ENCODE peak calls at places on chromosomes 7 and 10, in six cellular contexts. M is A549, W is K562, P is endothelial cell of umbilical vein, A is HepG2, K is GM12878. J is an unnamed sample.

GRCh38 chr7:98955992-98956391 is 77.7 kb downstream of the TRRAP start:
- DNase-seq in M (no peak), W (no peak), P (no peak), A (no peak), K (no peak), J (no peak)

GRCh38 chr7:129845972-129846327 is 106.8 kb downstream of the UBE2H start:
- DNase-seq in M (peak), W (no peak), P (peak), A (no peak), K (no peak), J (peak)

GRCh38 chr10:114748270-114748669 is 73.3 kb upstream of the FHIP2A start:
- DNase-seq in M (no peak), W (no peak), P (peak), A (no peak), K (no peak), J (no peak)

GRCh38 chr7:118259115-118259514 is 34.6 kb downstream of the ANKRD7 start:
- DNase-seq in M (no peak), W (no peak), P (peak), A (no peak), K (no peak), J (peak)

GRCh38 chr7:127598318-127598717 is 4.8 kb downstream of the FSCN3 start:
- DNase-seq in M (peak), W (peak), P (no peak), A (peak), K (no peak), J (peak)

GRCh38 chr10:112815238-112816032 is 134.6 kb upstream of the TCF7L2 start:
- DNase-seq in M (peak), W (no peak), P (peak), A (peak), K (no peak), J (peak)

GRCh38 chr10:68599754-68600040 is 39.6 kb downstream of the TET1 start:
- DNase-seq in M (no peak), W (no peak), P (no peak), A (no peak), K (no peak), J (no peak)

GRCh38 chr7:56287429-56288138 is 171.4 kb upstream of the NUPR2 start:
- DNase-seq in M (no peak), W (no peak), P (no peak), A (no peak), K (no peak), J (no peak)

GRCh38 chr10:129707406-129708388 is 240.7 kb downstream of the MGMT start:
- DNase-seq in M (no peak), W (no peak), P (peak), A (no peak), K (no peak), J (no peak)

GRCh38 chr7:17601921-17602320 is 303.5 kb downstream of the AHR start:
- DNase-seq in M (no peak), W (no peak), P (no peak), A (no peak), K (no peak), J (no peak)

GRCh38 chr7:90474284-90475210 is 5.1 kb downstream of the PTTG1IP2 start:
- DNase-seq in M (no peak), W (no peak), P (peak), A (no peak), K (no peak), J (no peak)

GRCh38 chr7:74217455-74218342 is 7.9 kb downstream of the LAT2 start:
- DNase-seq in M (no peak), W (no peak), P (no peak), A (no peak), K (peak), J (peak)

GRCh38 chr10:113666682-113667252 is 2.9 kb upstream of the NRAP start:
- DNase-seq in M (no peak), W (no peak), P (no peak), A (no peak), K (no peak), J (peak)

GRCh38 chr7:127809285-127809702 is 157.3 kb downstream of the SND1 start:
- DNase-seq in M (no peak), W (no peak), P (no peak), A (no peak), K (no peak), J (peak)

GRCh38 chr10:77478248-77478963 is 159.2 kb downstream of the KCNMA1 start:
- DNase-seq in M (no peak), W (no peak), P (no peak), A (no peak), K (no peak), J (no peak)

GRCh38 chr7:91287685-91288084 is 23.5 kb downstream of the FZD1 start:
- DNase-seq in M (no peak), W (no peak), P (peak), A (no peak), K (no peak), J (no peak)

GRCh38 chr7:100914879-100915442 is 19.3 kb upstream of the ACHE start:
- DNase-seq in M (peak), W (no peak), P (no peak), A (no peak), K (no peak), J (no peak)

GRCh38 chr10:113169853-113170455 is 219.9 kb downstream of the TCF7L2 start:
- DNase-seq in M (no peak), W (no peak), P (no peak), A (no peak), K (peak), J (no peak)

GRCh38 chr7:131489196-131489595 is 67.2 kb downstream of the PODXL start:
- DNase-seq in M (no peak), W (no peak), P (no peak), A (no peak), K (no peak), J (no peak)

GRCh38 chr7:70542750-70543376 is 589.1 kb upstream of the GALNT17 start:
- DNase-seq in M (no peak), W (no peak), P (no peak), A (no peak), K (no peak), J (no peak)

GRCh38 chr7:23100697-23101096 is 4.9 kb upstream of the KLHL7 start:
- DNase-seq in M (no peak), W (peak), P (no peak), A (peak), K (no peak), J (peak)

GRCh38 chr7:128091106-128091505 is 59.9 kb upstream of the LRRC4 start:
- DNase-seq in M (no peak), W (no peak), P (no peak), A (no peak), K (no peak), J (no peak)

GRCh38 chr7:3120513-3120912 is 76.8 kb upstream of the CARD11 start:
- DNase-seq in M (no peak), W (peak), P (no peak), A (no peak), K (no peak), J (no peak)
- TF ChIP-seq MYC in M (no peak), W (no peak), P (no peak), A (no peak), K (no peak), J (no peak)

DNA sequence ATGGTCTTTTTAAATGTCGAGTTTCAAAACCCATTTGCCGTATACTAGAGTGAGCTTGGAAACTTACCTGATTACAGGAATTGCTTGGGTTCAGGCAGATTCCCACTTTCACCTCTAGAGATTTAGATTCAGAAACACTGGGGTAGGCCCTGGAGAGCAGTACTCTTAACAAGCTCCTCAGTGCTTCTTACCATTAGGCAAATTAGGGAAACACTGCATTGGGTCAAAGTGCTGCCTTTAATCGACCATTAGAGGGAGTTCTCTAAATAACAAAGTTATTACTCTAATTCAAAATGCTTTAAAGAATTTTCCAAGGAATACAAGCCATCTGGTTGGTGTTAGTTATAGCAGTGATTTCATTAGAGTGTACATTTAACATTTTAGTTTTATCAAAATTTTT is 324.6 kb downstream of the GFRA1 start:
- DNase-seq in M (peak), W (no peak), P (no peak), A (no peak), K (no peak), J (peak)
- TF ChIP-seq CTCF in M (no peak), W (no peak), P (peak), A (no peak), K (no peak), J (no peak)

GRCh38 chr7:50739744-50740455 is 42.8 kb downstream of the GRB10 start:
- DNase-seq in M (no peak), W (no peak), P (peak), A (no peak), K (no peak), J (no peak)
- TF ChIP-seq MAX in M (no peak), W (no peak), P (no peak), A (no peak), K (no peak), J (peak)

GRCh38 chr7:79176859-79177477 is 276.5 kb downstream of the MAGI2 start:
- DNase-seq in M (peak), W (no peak), P (peak), A (peak), K (no peak), J (peak)
- TF ChIP-seq MYC in M (no peak), W (no peak), P (no peak), A (no peak), K (no peak), J (no peak)

DNA sequence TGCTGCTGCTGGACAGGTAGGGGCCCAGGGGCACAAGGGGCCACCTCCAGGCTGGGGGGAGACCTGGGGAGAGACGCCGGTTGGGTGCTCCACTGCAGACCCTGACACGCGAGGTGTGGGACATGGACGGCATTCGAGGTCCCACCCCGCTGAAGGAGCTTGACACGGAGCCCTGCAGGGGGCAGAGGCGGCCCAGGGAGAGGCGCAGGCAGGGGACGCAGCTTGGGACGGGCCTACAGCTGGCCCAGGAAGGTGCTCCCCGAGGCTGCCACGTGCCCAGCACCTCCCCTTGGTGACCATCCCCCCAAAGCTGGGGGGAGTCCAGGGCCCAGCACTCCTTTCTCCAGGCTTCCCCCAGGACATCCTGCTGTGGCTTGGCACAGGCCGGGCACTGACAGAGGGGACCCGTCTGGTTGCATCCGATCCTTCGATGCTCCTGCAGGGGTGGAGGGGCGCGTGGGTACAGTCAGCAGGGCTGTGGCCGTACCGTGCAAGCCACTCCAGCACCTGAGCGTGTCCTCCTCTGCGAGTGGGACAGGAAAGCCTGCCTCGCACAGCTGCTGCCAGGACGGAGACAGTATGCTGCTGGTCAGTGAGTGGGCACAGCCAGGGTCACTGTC is 174.4 kb downstream of the ELFN1 start:
- DNase-seq in M (no peak), W (no peak), P (no peak), A (no peak), K (no peak), J (peak)
- TF ChIP-seq CTCF in M (no peak), W (peak), P (no peak), A (peak), K (no peak), J (peak)

DNA sequence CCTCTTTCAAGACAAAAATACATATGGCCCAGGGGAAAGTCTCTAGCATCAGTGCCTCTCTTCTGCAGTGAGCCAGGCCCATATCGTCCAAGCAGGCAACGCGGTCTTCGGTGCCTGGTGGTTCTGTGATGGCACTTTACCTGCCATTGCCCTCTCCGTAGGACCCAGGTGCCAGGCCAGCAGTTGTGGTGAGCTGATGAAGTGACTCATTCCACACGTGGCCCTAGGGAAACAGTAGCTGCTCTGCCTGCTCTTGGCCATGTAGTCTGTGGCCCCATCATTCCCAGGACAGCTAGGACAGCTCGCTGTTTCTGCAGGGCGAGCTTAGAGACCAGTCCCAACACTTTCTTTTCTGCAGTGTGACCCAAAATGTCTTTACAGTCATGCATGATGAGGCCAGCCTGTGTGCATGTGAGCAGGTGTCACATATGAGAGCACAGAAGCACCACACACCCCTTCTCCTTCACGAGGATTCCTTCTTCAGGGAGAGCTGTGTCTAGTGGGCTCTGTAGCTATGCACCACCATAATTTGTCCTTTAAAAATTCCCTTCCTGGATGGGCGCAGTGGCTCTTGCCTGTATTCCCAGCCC is 39.0 kb downstream of the SVIL start:
- DNase-seq in M (no peak), W (no peak), P (no peak), A (no peak), K (no peak), J (no peak)
- TF ChIP-seq MAX in M (no peak), W (no peak), P (no peak), A (no peak), K (no peak), J (no peak)

DNA sequence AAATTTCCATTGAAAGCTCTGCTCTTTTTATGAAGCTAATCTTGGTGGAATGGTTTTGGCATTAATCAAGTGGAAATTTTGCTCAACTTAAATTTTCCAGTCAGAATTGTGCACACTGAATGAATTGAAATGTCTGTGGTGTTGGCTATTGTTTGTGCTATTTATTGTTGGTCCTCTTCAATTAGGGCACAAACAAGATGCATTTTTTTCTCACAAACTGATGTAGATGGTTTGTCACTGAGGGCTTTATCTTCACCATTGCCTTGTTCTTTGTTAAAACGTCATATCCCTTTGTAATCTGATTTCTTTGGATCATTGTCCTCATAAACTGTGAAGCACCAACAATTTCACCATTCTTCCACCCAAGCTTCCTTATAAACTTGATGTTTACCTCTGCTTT is 152.1 kb upstream of the RHOBTB1 start:
- DNase-seq in M (no peak), W (no peak), P (no peak), A (no peak), K (no peak), J (no peak)
- TF ChIP-seq MYC in M (no peak), W (no peak), P (no peak), A (no peak), K (no peak), J (no peak)

DNA sequence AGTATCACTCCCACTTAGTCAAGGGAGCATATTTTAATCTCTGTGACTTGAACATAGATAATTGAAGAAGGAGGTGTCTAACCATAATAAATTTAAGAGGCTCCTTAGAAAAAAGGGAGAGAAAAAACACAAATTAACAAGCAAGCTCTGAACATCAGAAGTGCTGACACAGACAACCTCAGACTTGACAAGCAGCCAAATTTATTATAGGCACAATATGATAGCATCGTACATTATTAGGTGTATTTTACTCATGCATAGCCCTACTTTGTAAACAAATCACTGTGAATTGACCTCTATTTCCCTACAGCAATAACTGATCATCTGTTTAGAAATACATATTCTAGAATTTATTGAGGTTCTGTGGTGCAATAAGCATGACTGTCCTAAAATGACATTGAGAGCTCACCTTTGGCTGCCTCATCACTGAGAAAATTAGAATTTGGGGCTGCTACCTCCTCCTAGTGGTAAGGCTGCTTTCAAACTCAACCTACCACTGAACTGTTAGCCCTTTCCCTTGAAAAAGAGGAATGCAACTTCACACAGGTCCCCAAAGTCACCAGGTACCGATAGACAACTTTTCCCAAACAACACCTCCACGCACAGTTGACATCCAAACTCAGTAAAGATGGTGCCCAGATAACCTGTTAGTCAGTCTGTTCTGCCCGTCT is 76.0 kb upstream of the SCIN start:
- DNase-seq in M (no peak), W (no peak), P (no peak), A (no peak), K (no peak), J (no peak)
- TF ChIP-seq CTCF in M (peak), W (peak), P (no peak), A (no peak), K (no peak), J (peak)

GRCh38 chr10:117792214-117792613 is 249.7 kb downstream of the EMX2 start:
- DNase-seq in M (no peak), W (no peak), P (no peak), A (no peak), K (no peak), J (no peak)

GRCh38 chr10:117796394-117796793 is 250.3 kb downstream of the RAB11FIP2 start:
- DNase-seq in M (no peak), W (no peak), P (no peak), A (no peak), K (no peak), J (no peak)

GRCh38 chr10:117801691-117802090 is 245.1 kb downstream of the RAB11FIP2 start:
- DNase-seq in M (no peak), W (no peak), P (no peak), A (no peak), K (no peak), J (no peak)

DNA sequence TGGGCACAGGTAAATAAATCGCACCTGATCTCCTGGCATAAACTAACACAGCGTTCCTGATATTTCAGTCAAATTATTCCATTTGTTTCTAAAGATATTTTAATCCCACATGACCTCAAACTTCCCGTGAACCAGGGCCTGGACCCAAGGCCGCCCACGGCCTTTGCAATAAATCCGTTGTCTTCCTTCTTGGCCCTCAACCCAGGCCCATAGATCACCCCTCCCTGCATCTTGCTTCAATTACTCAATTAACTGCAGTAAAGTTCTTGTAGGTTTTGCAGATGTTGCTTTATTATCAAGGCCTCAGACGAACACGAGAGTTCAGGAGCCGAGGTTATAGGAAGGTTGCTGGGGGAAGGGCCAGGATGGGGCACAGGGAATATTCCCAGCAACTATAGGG is 249.5 kb downstream of the RAB11FIP2 start:
- DNase-seq in M (no peak), W (no peak), P (no peak), A (no peak), K (no peak), J (no peak)
- TF ChIP-seq MAX in M (no peak), W (no peak), P (no peak), A (no peak), K (no peak), J (no peak)

GRCh38 chr10:21989453-21990154 is 13.9 kb downstream of the DNAJC1 start:
- DNase-seq in M (peak), W (peak), P (peak), A (peak), K (no peak), J (peak)
- TF ChIP-seq MYC in M (no peak), W (no peak), P (no peak), A (no peak), K (no peak), J (no peak)

J was measured in NB4.